ENCODE peak calls at places on chromosome 1, in seven cellular contexts. K is neuronal stem cell, N is IMR-90, G is H1, X is H9, B is mesenchymal stem cell, P is trophoblast cell. D is an unnamed sample.

GRCh38 chr1:205430631-205431305 is 8.9 kb upstream of the LEMD1 start:
- DNase-seq in B (peak), N (peak), K (peak), G (peak), P (no peak), X (peak), D (peak)

GRCh38 chr1:55257958-55258357 is 42.8 kb upstream of the USP24 start:
- DNase-seq in B (no peak), G (no peak), K (no peak), P (no peak), X (no peak), N (peak), D (no peak)

GRCh38 chr1:14479865-14480264 is 118.6 kb upstream of the KAZN start:
- DNase-seq in X (no peak), B (no peak), K (no peak), N (no peak), G (no peak), P (peak), D (peak)

GRCh38 chr1:208536176-208536575 is 292.0 kb upstream of the PLXNA2 start:
- DNase-seq in G (no peak), N (no peak), B (peak), P (no peak), X (no peak), K (no peak), D (peak)

GRCh38 chr1:241118049-241118448 is 239.0 kb downstream of the RGS7 start:
- DNase-seq in K (no peak), X (no peak), N (no peak), P (no peak), B (no peak), G (no peak), D (no peak)

GRCh38 chr1:1244192-1244811 is 2.2 kb downstream of the C1QTNF12 start:
- DNase-seq in B (no peak), N (no peak), G (no peak), X (no peak), K (no peak), P (no peak), D (no peak)

GRCh38 chr1:39269791-39270342 is 65.4 kb downstream of the MACF1 start:
- DNase-seq in K (no peak), P (peak), B (peak), N (peak), G (no peak), X (no peak), D (peak)

GRCh38 chr1:50967416-50968020 is 2.5 kb upstream of the CDKN2C start:
- DNase-seq in K (no peak), N (no peak), P (no peak), X (no peak), G (no peak), B (peak), D (no peak)

GRCh38 chr1:25106981-25107642 is 125.2 kb downstream of the SYF2 start:
- DNase-seq in K (no peak), P (no peak), G (no peak), X (no peak), N (no peak), B (no peak), D (no peak)

DNA sequence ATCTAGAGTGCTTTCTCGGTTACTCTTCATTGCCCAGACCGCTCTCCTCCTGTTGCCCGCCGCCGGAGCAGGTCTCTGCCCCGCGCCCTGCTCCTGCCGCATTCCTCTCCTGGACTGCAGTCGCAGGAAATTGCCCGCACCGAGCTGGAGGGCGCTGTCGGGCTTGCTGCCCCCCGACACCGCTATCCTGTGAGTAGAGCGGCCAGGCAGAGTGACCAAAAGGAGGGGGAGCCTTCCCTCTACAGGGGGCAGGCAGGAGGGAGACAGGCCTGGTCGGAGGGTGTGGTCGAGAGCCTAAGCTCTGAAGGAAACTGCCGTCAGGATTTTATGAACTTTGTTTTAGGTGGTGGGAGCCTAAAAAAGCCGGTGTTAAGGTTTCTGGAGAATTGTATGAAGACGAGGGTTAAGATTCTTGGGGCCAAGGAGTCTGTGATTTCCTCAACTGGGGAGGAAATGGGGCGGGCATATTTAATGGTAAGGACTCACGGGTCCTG is 506 bp downstream of the LRIG2 start:
- DNase-seq in B (peak), N (peak), G (no peak), K (no peak), X (peak), P (no peak), D (peak)
- H2BK120ac ChIP-seq in B (peak), N (no peak), G (no peak), K (no peak), X (no peak), P (peak), D (no peak)

DNA sequence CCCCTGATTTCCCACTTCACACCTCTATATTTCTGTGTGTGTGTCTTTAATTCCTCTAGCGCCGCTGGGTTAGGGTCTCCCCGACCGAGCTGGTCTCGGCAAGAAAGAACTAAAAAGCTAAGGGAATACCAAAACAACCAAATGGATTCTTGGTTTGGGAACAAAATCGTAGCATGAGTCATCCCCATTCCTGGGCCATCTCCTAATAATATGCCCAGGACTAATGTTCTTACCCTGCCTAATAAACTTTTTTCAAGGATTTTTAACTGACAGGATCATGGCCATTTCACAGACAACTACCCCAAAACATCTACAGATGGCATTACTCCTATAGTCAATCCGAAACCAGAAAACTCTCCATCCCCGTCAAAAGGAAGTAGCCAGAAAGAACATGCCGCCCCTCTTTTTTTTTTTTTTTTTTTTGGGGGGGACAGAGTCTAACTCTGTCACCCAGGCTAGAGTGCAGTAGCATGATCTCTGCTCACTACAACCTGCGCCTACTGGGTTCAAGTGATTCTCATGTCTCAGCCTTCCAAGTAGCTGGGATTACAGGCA is 4.1 kb upstream of the HPDL start:
- DNase-seq in N (no peak), B (no peak), K (no peak), P (no peak), X (no peak), G (no peak), D (no peak)
- H3K4me2 ChIP-seq in N (no peak), B (no peak), K (no peak), P (no peak), X (no peak), G (peak), D (no peak)

GRCh38 chr1:147388969-147389368 is 146.5 kb downstream of the CHD1L start:
- DNase-seq in G (no peak), P (no peak), N (no peak), B (no peak), X (peak), K (no peak), D (no peak)
- H2BK120ac ChIP-seq in G (no peak), P (no peak), N (no peak), B (no peak), X (no peak), K (no peak), D (no peak)

GRCh38 chr1:41340655-41341364 is 20.4 kb upstream of the FOXO6 start:
- DNase-seq in X (no peak), P (no peak), N (no peak), K (no peak), B (no peak), G (no peak), D (peak)
- H3K4me2 ChIP-seq in X (no peak), P (no peak), N (no peak), K (no peak), B (no peak), G (no peak), D (no peak)

GRCh38 chr1:23178414-23178813 is 9.8 kb upstream of the LUZP1 start:
- DNase-seq in N (no peak), P (no peak), X (no peak), G (no peak), K (no peak), B (peak), D (peak)
- H2BK120ac ChIP-seq in N (peak), P (no peak), X (no peak), G (no peak), K (no peak), B (no peak), D (no peak)

D was measured in mesendoderm.